ENCODE peak calls at places on chromosomes 16 and 17, in nine cellular contexts. H, M, S, E, R, C, N, G and O are unnamed samples.
A peak's percentile ranks its signal among the peaks of the same experiment; 100 is the strongest.

GRCh38 chr16:88303405-88303804 is 79.4 kb upstream of the ZNF469 start:
- DNase-seq in H (no peak), M (no peak), S (no peak), E (no peak), R (no peak), C (no peak), N (no peak), G (no peak), O (no peak)

GRCh38 chr17:57294629-57295501 is 38.5 kb downstream of the MSI2 start:
- DNase-seq in H (no peak), M (no peak), S (peak; percentile 54), E (no peak), R (no peak), C (no peak), N (peak; percentile 57), G (no peak), O (no peak)

GRCh38 chr17:38867179-38867994 is 2.5 kb upstream of the LASP1 start:
- DNase-seq in H (peak; percentile 46), M (no peak), S (no peak), E (no peak), R (no peak), C (no peak), N (peak; percentile 58), G (peak; percentile 57), O (no peak)

GRCh38 chr16:69106491-69107291 is 1.2 kb downstream of the HAS3 start:
- DNase-seq in H (no peak), M (no peak), S (peak; percentile 82), E (no peak), R (no peak), C (no peak), N (no peak), G (peak; percentile 18), O (peak; percentile 59)

GRCh38 chr17:73462830-73463229 is 151.0 kb upstream of the CDC42EP4 start:
- DNase-seq in H (no peak), M (no peak), S (no peak), E (no peak), R (no peak), C (no peak), N (no peak), G (no peak), O (no peak)

GRCh38 chr16:57887711-57888110 is 83.2 kb downstream of the CNGB1 start:
- DNase-seq in H (no peak), M (no peak), S (no peak), E (no peak), R (no peak), C (no peak), N (no peak), G (no peak), O (peak; percentile 64)

GRCh38 chr17:37131670-37132620 is 183.2 kb downstream of the AATF start:
- DNase-seq in H (no peak), M (peak; percentile 14), S (no peak), E (no peak), R (no peak), C (no peak), N (no peak), G (peak; percentile 22), O (no peak)

GRCh38 chr17:39899215-39899614 is 19.2 kb downstream of the GSDMB start:
- DNase-seq in H (no peak), M (no peak), S (no peak), E (no peak), R (no peak), C (no peak), N (no peak), G (no peak), O (no peak)

GRCh38 chr16:55468352-55468990 is 10.5 kb upstream of the MMP2 start:
- DNase-seq in H (no peak), M (no peak), S (no peak), E (no peak), R (no peak), C (no peak), N (no peak), G (no peak), O (no peak)

GRCh38 chr16:55470533-55471371 is 8.2 kb upstream of the MMP2 start:
- DNase-seq in H (peak; percentile 49), M (peak; percentile 71), S (no peak), E (no peak), R (peak; percentile 65), C (no peak), N (no peak), G (no peak), O (no peak)

GRCh38 chr16:55471448-55472097 is 7.4 kb upstream of the MMP2 start:
- DNase-seq in H (no peak), M (no peak), S (no peak), E (no peak), R (no peak), C (no peak), N (no peak), G (no peak), O (no peak)

GRCh38 chr16:55467898-55468297 is 11.1 kb upstream of the MMP2 start:
- DNase-seq in H (no peak), M (no peak), S (no peak), E (no peak), R (no peak), C (no peak), N (no peak), G (no peak), O (no peak)

DNA sequence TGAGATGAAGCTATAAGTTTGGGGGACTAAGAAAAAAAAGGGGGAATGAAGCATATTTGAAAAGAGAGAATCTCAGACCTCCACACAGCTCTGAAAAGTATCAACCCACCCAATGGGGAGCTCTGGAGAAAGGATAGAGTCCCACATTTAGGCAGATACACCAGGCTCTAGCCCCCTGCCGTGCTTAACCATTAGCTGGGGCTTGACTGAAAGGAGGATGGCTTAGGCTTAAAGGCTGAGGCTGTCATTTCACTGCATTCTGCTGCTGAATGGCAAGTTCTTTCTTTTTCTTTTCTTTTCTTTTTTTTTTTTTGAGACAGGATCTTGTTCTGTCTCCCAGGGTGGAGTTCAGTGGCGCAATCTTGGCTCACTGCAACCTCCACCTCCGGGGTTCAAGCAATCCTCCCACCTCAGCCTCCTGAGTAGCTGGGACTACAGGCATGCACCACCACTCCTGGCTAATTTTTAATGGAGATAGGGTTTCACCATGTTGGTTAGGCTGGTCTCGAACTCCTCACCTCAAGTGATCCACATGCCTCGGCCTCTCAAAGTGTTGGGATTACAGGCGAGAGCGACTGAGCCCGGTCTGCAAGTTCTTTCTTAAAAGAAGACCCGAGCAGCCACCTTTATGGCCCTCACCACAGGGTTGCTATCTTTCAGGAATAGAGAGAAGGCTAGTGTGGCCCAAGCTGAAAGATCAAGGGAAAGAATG is 9.0 kb upstream of the MMP2 start:
- DNase-seq in H (no peak), M (no peak), S (no peak), E (no peak), R (no peak), C (no peak), N (no peak), G (no peak), O (no peak)
- H3K27ac ChIP-seq in H (no peak overlapping the region), M (peak overlapping the region; percentile 8), S (no peak overlapping the region), E (peak overlapping the region; percentile 91), R (peak overlapping the region; percentile 71), C (no peak overlapping the region), N (no peak overlapping the region), G (no peak overlapping the region), O (no peak overlapping the region)

GRCh38 chr16:26247063-26247462 is 555.3 kb downstream of the HS3ST4 start:
- DNase-seq in H (no peak), M (no peak), S (no peak), E (no peak), R (no peak), C (no peak), N (no peak), G (no peak), O (no peak)

DNA sequence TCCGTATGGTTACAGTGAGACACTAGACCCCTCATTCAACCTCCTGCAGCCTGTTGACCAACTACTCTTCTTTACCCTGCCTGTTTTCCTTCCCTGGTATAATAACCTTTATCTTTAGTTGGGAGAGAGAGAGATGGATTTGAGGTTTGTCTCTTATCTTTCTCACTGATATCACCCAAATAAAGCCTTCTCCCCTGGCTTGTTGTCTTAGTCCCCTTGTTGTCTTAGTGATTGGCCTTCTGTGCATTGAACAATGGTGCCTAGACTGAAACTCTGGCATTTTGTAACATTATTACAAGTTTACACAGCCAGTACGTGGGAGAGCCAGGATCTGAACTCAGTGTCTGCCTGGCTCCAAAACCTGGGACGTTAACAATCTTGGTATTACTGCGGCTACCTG is 560.8 kb downstream of the HS3ST4 start:
- DNase-seq in H (no peak), M (no peak), S (no peak), E (no peak), R (no peak), C (no peak), N (no peak), G (no peak), O (no peak)
- H3K9me3 ChIP-seq in H (peaks cover 9% of the 10 kb centered on the region), M (no peaks in the 10 kb centered on the region), S (no peaks in the 10 kb centered on the region), E (no peaks in the 10 kb centered on the region), R (no peaks in the 10 kb centered on the region), C (no peaks in the 10 kb centered on the region), N (no peaks in the 10 kb centered on the region), G (peaks cover 4% of the 10 kb centered on the region), O (peaks cover 18% of the 10 kb centered on the region)

DNA sequence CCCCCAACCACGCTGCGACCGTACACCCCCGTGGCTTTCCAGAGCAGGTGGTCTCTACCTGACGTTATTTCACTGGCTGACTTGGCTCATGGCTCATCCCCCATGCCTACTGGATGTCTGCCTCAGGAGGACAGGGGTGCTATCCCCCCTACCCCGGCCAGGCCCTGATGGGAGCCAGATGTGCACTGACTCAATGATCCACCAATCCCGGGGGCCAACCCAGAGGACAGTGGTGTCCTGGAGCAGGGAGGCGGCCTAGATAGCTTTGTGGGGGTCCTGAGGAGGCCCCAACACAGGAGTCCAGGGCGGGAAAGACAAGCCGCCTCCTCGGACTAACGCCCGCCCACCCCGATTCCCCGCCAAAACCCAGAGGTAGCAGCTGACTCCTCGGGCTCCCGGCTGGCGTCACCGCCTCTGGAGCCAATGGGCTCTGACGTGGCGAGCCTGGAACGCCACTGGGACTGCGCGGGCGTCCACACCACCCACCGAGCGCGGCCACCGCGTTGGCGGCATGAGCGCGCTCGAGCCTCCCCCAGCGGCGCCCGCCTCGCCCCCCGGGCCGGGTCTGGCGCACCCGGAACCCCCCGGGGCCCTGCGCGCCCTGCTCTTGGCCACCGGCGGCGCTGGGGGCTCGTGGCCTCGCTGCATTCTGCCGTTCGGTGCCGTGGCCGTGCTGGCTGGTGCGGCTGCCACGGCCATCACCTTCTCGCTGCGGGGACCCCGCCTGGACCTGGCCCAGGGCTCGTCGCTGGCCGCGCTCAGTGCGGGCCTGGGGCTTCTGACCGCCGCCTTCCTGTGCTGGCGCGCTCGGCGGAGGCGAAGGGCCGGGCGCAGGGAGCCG is 3.6 kb upstream of the NTN3 start:
- DNase-seq in H (peak; percentile 72), M (peak; percentile 61), S (peak; percentile 89), E (no peak), R (peak; percentile 78), C (no peak), N (no peak), G (peak; percentile 66), O (no peak)
- TF ChIP-seq POLR2AphosphoS5 in H (peak; percentile 24), M (peak; percentile 41), S (peak; percentile 44), E (no peak), R (peak; percentile 57), C (peak; percentile 74), N (no peak), G (peak; percentile 35), O (no peak)

GRCh38 chr17:27452828-27453227 is 3.4 kb upstream of the KSR1 start:
- DNase-seq in H (no peak), M (no peak), S (no peak), E (no peak), R (no peak), C (no peak), N (no peak), G (no peak), O (no peak)

GRCh38 chr17:27451906-27452305 is 4.3 kb upstream of the KSR1 start:
- DNase-seq in H (no peak), M (no peak), S (no peak), E (no peak), R (no peak), C (no peak), N (no peak), G (no peak), O (no peak)

GRCh38 chr17:27445971-27446370 is 10.3 kb upstream of the KSR1 start:
- DNase-seq in H (no peak), M (no peak), S (no peak), E (no peak), R (no peak), C (no peak), N (no peak), G (no peak), O (no peak)

GRCh38 chr17:27446569-27447301 is 9.5 kb upstream of the KSR1 start:
- DNase-seq in H (no peak), M (no peak), S (peak; percentile 54), E (no peak), R (no peak), C (no peak), N (peak; percentile 78), G (no peak), O (no peak)

GRCh38 chr17:27449541-27449940 is 6.7 kb upstream of the KSR1 start:
- DNase-seq in H (no peak), M (no peak), S (no peak), E (no peak), R (no peak), C (no peak), N (no peak), G (no peak), O (no peak)
- H3K27ac ChIP-seq in H (no peak overlapping the region), M (no peak overlapping the region), S (no peak overlapping the region), E (no peak overlapping the region), R (no peak overlapping the region), C (no peak overlapping the region), N (no peak overlapping the region), G (no peak overlapping the region), O (no peak overlapping the region)